ENCODE peak calls at places on chromosomes 6 and 20, in five cellular contexts. Z is heart left ventricle, C is tibial artery, P is HFF-Myc, S is fibroblast of mammary gland. H is an unnamed sample.

GRCh38 chr6:149060985-149061760 is 256.3 kb upstream of the TAB2 start:
- DNase-seq in S (peak), C (no peak), Z (peak), P (peak), H (no peak)

GRCh38 chr20:46129955-46130481 is 11.9 kb downstream of the CD40 start:
- DNase-seq in P (no peak), S (no peak), C (no peak), Z (no peak), H (no peak)

GRCh38 chr6:164581563-164581962 is 727.8 kb downstream of the C6orf118 start:
- DNase-seq in C (no peak), Z (no peak), P (no peak), S (no peak), H (no peak)

GRCh38 chr6:108744996-108745395 is 103.2 kb upstream of the ARMC2 start:
- DNase-seq in S (no peak), P (no peak), C (no peak), Z (no peak), H (no peak)

GRCh38 chr6:35031611-35032529 is 109.3 kb downstream of the TCP11 start:
- DNase-seq in S (no peak), Z (no peak), C (no peak), P (no peak), H (no peak)

GRCh38 chr20:49399329-49399728 is 83.1 kb downstream of the KCNB1 start:
- DNase-seq in Z (no peak), P (no peak), C (peak), S (peak), H (no peak)

GRCh38 chr6:130598021-130598989 is 228.9 kb upstream of the SMLR1 start:
- DNase-seq in C (no peak), Z (no peak), S (peak), P (no peak), H (no peak)

GRCh38 chr6:33974030-33974429 is 170.2 kb upstream of the MLN start:
- DNase-seq in Z (no peak), S (no peak), P (no peak), C (no peak), H (no peak)

GRCh38 chr6:152124432-152125074 is 317.1 kb downstream of the ESR1 start:
- DNase-seq in Z (no peak), C (no peak), P (peak), S (peak), H (no peak)

GRCh38 chr20:10314198-10314597 is 95.6 kb downstream of the SNAP25 start:
- DNase-seq in P (no peak), Z (no peak), S (peak), C (no peak), H (no peak)

GRCh38 chr20:39050555-39050902 is 88.4 kb downstream of the DHX35 start:
- DNase-seq in Z (no peak), S (no peak), P (no peak), C (no peak), H (no peak)

GRCh38 chr20:37539424-37539823 is 11.7 kb upstream of the BLCAP start:
- DNase-seq in P (no peak), Z (no peak), S (no peak), C (no peak), H (no peak)

GRCh38 chr20:37850724-37851123 is 52.2 kb upstream of the VSTM2L start:
- DNase-seq in S (peak), P (no peak), C (no peak), Z (no peak), H (no peak)

GRCh38 chr20:38270869-38271608 is 10.5 kb upstream of the KIAA1755 start:
- DNase-seq in S (peak), P (peak), C (peak), Z (peak), H (peak)

GRCh38 chr20:2114990-2115681 is 13.5 kb downstream of the STK35 start:
- DNase-seq in C (no peak), S (peak), Z (peak), P (no peak), H (no peak)

GRCh38 chr6:50143011-50143719 is 93.4 kb upstream of the DEFB112 start:
- DNase-seq in C (no peak), P (no peak), Z (no peak), S (no peak), H (peak)

GRCh38 chr6:169252805-169253189 is 849 bp downstream of the THBS2 start:
- DNase-seq in P (no peak), Z (peak), C (no peak), S (no peak), H (peak)

GRCh38 chr6:69601132-69601531 is 195.7 kb downstream of the LMBRD1 start:
- DNase-seq in C (no peak), Z (no peak), S (no peak), P (no peak), H (no peak)

GRCh38 chr6:66291905-66292304 is 584.9 kb upstream of the EYS start:
- DNase-seq in S (no peak), C (no peak), Z (no peak), P (no peak), H (no peak)

GRCh38 chr6:129335792-129336191 is 374.2 kb downstream of the ARHGAP18 start:
- DNase-seq in Z (no peak), S (no peak), P (no peak), C (no peak), H (no peak)

GRCh38 chr6:93419304-93420162 is at the start of gene EPHA7:
- DNase-seq in S (peak), P (no peak), Z (peak), C (peak), H (peak)
- H3K4me3 ChIP-seq in S (peak), P (peak), Z (peak), C (peak), H (peak)

GRCh38 chr20:34069341-34070078 is 42.5 kb downstream of the EIF2S2 start:
- DNase-seq in Z (peak), C (peak), P (peak), S (peak), H (peak)

GRCh38 chr20:34072076-34072475 is 40.0 kb downstream of the EIF2S2 start:
- DNase-seq in S (no peak), P (no peak), Z (no peak), C (no peak), H (no peak)

GRCh38 chr20:34068001-34068400 is 44.0 kb downstream of the EIF2S2 start:
- DNase-seq in P (no peak), S (no peak), Z (no peak), C (no peak), H (no peak)

GRCh38 chr20:34072778-34073177 is 39.3 kb downstream of the EIF2S2 start:
- DNase-seq in P (no peak), C (no peak), Z (no peak), S (no peak), H (no peak)

GRCh38 chr20:34070079-34070439 is 42.0 kb downstream of the EIF2S2 start:
- DNase-seq in P (no peak), Z (no peak), S (no peak), C (no peak), H (no peak)
- TF ChIP-seq CTCF in P (no peak), Z (no peak), S (no peak), C (peak), H (no peak)

DNA sequence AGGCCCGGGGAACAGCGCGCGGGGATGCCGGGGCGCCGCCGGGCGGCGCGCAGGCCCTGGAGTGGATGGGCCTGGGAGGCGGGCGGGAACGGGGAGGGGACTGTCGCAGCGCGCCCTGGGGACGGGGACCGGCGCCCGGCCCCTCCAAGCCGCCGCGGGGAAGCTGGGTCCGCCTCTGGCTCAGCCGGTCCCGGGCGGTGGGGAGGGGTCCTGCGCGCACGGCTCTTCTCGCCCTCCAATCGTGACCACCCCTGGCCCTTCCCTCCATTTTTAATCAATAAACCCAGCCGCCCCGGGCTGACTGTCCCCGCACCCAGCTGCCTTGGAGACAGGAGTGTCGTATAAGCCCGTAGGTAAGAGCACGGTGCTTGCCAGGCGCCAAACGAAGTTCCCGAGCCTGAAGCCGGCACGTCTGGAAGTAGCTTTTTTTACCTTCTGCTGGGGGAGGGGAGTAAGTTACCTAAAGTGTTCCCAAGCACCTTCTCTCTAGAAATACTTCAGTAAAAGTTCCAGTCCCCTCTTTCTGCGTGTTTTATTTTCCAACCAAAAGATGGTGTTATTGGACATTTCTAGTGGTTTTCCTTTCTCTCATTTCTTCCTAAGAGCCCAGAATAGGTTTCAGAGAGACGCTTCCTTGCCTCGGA is 780 bp upstream of the TAF4 start:
- DNase-seq in P (no peak), Z (peak), C (no peak), S (no peak), H (no peak)
- H3K4me3 ChIP-seq in P (peak), Z (peak), C (peak), S (peak), H (peak)

DNA sequence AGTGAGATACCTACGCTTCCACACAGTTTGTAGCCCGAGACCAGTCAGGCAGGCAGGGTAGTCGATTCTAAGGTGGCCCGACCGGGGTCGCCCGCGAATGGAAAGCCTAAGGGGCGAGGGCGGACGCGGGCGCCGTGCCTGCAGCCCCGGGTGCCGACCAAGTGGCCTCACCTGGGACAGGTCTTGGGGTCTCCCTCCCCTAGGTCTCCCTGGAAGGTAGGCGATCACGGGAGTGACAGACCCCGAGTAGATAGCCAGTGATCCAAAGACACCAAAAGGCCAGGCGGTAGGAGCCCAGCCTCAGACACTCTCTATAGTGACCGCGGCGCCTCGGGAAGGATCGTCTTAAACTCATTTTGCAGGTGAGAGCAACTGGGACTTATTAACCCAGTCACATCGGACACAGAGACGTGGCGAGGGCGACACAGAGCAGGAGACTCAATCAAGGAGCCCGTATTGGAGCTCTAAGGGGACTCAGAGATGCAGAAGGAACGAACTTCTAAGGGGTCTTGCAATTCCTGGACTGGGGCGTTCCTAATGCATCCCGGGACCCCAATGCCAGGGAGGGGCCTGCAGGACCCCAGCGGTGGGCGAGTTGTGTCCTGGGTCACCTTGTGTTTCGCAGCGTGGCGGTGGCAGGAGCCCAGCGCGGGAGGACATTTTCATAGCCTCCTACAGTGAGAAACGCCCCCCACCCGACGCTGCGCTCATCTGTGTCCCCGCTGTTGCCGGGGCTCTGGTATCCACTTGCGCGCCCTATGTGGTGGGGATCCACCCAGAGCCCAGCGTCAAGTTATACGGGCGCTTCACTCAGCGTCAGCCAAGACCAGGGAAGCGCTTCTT is 2.1 kb upstream of the VSX1 start:
- DNase-seq in S (no peak), P (no peak), C (no peak), Z (no peak), H (no peak)
- TF ChIP-seq CTCF in S (peak), P (no peak), C (no peak), Z (peak), H (peak)

GRCh38 chr6:1995521-1996110 is 249.8 kb downstream of the GMDS start:
- DNase-seq in P (peak), Z (no peak), S (peak), C (no peak), H (no peak)

GRCh38 chr6:1991332-1991878 is 254.0 kb downstream of the GMDS start:
- DNase-seq in C (no peak), S (no peak), P (no peak), Z (no peak), H (no peak)

GRCh38 chr6:1997702-1998101 is 247.7 kb downstream of the GMDS start:
- DNase-seq in P (no peak), Z (no peak), C (no peak), S (no peak), H (no peak)

GRCh38 chr6:1988843-1989242 is 256.6 kb downstream of the GMDS start:
- DNase-seq in Z (no peak), S (no peak), C (no peak), P (no peak), H (no peak)

GRCh38 chr6:1993049-1993448 is 252.4 kb downstream of the GMDS start:
- DNase-seq in S (peak), P (no peak), Z (no peak), C (no peak), H (no peak)
- H3K4me3 ChIP-seq in S (no peak), P (no peak), Z (no peak), C (no peak), H (no peak)

GRCh38 chr20:16699287-16699686 is 30.5 kb upstream of the SNRPB2 start:
- DNase-seq in S (no peak), C (no peak), Z (no peak), P (no peak), H (no peak)
- TF ChIP-seq CTCF in S (no peak), C (no peak), Z (peak), P (no peak), H (no peak)

DNA sequence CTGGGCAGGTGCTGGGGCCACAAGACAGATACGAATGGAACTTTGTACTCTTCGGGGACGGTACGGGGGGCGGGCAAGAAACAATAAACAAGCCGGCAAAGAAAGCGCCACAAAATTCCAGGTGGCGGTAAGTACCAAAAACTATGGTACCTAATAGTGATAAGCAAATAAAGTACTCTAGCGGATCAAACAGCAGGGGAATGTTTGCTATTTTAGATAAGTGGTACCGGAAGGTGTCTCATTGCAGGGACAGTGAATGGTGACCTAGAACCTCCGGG is 15.1 kb upstream of the RIPK1 start:
- DNase-seq in P (no peak), C (no peak), Z (no peak), S (no peak), H (no peak)
- H3K4me3 ChIP-seq in P (no peak), C (peak), Z (peak), S (peak), H (peak)

GRCh38 chr6:125753937-125754259 is 4.5 kb downstream of the HEY2 start:
- DNase-seq in P (no peak), C (no peak), Z (no peak), S (no peak), H (no peak)
- TF ChIP-seq CTCF in P (no peak), C (no peak), Z (no peak), S (no peak), H (no peak)

GRCh38 chr20:58208944-58209343 is 19.5 kb downstream of the ANKRD60 start:
- DNase-seq in Z (no peak), C (no peak), P (no peak), S (no peak), H (no peak)

GRCh38 chr20:58213112-58213511 is 15.3 kb downstream of the ANKRD60 start:
- DNase-seq in S (no peak), C (no peak), Z (no peak), P (no peak), H (no peak)

GRCh38 chr20:58212636-58213035 is 15.8 kb downstream of the ANKRD60 start:
- DNase-seq in P (no peak), Z (no peak), S (no peak), C (no peak), H (no peak)

GRCh38 chr20:58210398-58210747 is 18.1 kb downstream of the ANKRD60 start:
- DNase-seq in C (no peak), P (no peak), S (no peak), Z (no peak), H (no peak)

GRCh38 chr20:58209652-58210397 is 18.6 kb downstream of the ANKRD60 start:
- DNase-seq in C (peak), P (no peak), Z (peak), S (peak), H (no peak)
- H3K4me3 ChIP-seq in C (no peak), P (no peak), Z (no peak), S (no peak), H (no peak)

GRCh38 chr20:17708675-17709360 is 9.1 kb downstream of the BANF2 start:
- DNase-seq in P (no peak), C (no peak), S (no peak), Z (no peak), H (no peak)
- TF ChIP-seq CTCF in P (no peak), C (no peak), S (no peak), Z (no peak), H (no peak)

H was measured in retinal pigment epithelial cell.